ENCODE peak calls at places on chromosomes 13 and 19, in four cellular contexts. H is HepG2, C is H1, N is K562. R is an unnamed sample.

GRCh38 chr13:80276371-80277289 is 64.3 kb downstream of the SPRY2 start:
- DNase-seq in H (peak), C (no peak), N (no peak), R (no peak)

GRCh38 chr19:48681127-48681470 is 8.3 kb upstream of the NTN5 start:
- DNase-seq in H (no peak), C (no peak), N (no peak), R (no peak)

GRCh38 chr19:44696939-44697669 is 1.8 kb upstream of the CEACAM16 start:
- DNase-seq in H (no peak), C (no peak), N (no peak), R (no peak)

GRCh38 chr19:35307990-35308389 is 16.0 kb downstream of the MAG start:
- DNase-seq in H (no peak), C (no peak), N (no peak), R (no peak)

GRCh38 chr19:41298327-41298964 is 11.5 kb upstream of the CCDC97 start:
- DNase-seq in H (no peak), C (no peak), N (no peak), R (no peak)

GRCh38 chr13:47294691-47295090 is 397.8 kb upstream of the HTR2A start:
- DNase-seq in H (no peak), C (no peak), N (no peak), R (no peak)

GRCh38 chr19:1767464-1767933 is 14.2 kb downstream of the ONECUT3 start:
- DNase-seq in H (no peak), C (peak), N (peak), R (no peak)

GRCh38 chr19:52188822-52189744 is 769 bp upstream of the PPP2R1A start:
- DNase-seq in H (no peak), C (peak), N (peak), R (no peak)

GRCh38 chr19:38877781-38878574 is at the start of gene RINL:
- DNase-seq in H (no peak), C (no peak), N (peak), R (no peak)

GRCh38 chr13:44715287-44716224 is 139.4 kb upstream of the TSC22D1 start:
- DNase-seq in H (no peak), C (no peak), N (no peak), R (no peak)

GRCh38 chr19:51094696-51095279 is 12.1 kb upstream of the KLK14 start:
- DNase-seq in H (peak), C (peak), N (peak), R (no peak)

GRCh38 chr19:1251503-1252220 is 3.3 kb downstream of the MIDN start:
- DNase-seq in H (peak), C (no peak), N (no peak), R (no peak)

GRCh38 chr13:106063591-106064308 is 471.7 kb downstream of the EFNB2 start:
- DNase-seq in H (no peak), C (no peak), N (no peak), R (no peak)

GRCh38 chr19:10238172-10238783 is 7.1 kb upstream of the S1PR2 start:
- DNase-seq in H (peak), C (no peak), N (no peak), R (no peak)

GRCh38 chr13:41622545-41623429 is 165.4 kb downstream of the RGCC start:
- DNase-seq in H (no peak), C (no peak), N (no peak), R (no peak)

GRCh38 chr19:54315956-54316355 is 3.0 kb upstream of the LILRA5 start:
- DNase-seq in H (no peak), C (no peak), N (no peak), R (no peak)

GRCh38 chr19:1360818-1361461 is 22.8 kb upstream of the NDUFS7 start:
- DNase-seq in H (no peak), C (no peak), N (no peak), R (no peak)

GRCh38 chr19:23774156-23774971 is 15.7 kb upstream of the ZNF681 start:
- DNase-seq in H (no peak), C (no peak), N (no peak), R (no peak)

GRCh38 chr13:98959775-98960325 is 18.0 kb downstream of the DOCK9 start:
- DNase-seq in H (no peak), C (no peak), N (no peak), R (no peak)

GRCh38 chr19:660793-661426 is 2.1 kb downstream of the RNF126 start:
- DNase-seq in H (peak), C (no peak), N (no peak), R (no peak)

GRCh38 chr13:100363351-100363750 is 225.2 kb downstream of the GGACT start:
- DNase-seq in H (no peak), C (no peak), N (no peak), R (no peak)

GRCh38 chr19:47330466-47330869 is 1.5 kb upstream of the C5AR2 start:
- DNase-seq in H (no peak), C (no peak), N (no peak), R (no peak)

GRCh38 chr19:36267061-36267845 is 52.3 kb downstream of the ZNF146 start:
- DNase-seq in H (no peak), C (no peak), N (no peak), R (no peak)

GRCh38 chr19:19171821-19172532 is 1.9 kb upstream of the MEF2B start:
- DNase-seq in H (peak), C (no peak), N (peak), R (no peak)

GRCh38 chr19:48975947-48976847 is 11.1 kb downstream of the FTL start:
- DNase-seq in H (no peak), C (peak), N (peak), R (no peak)

GRCh38 chr13:104898484-104898883 is 1637.0 kb downstream of the EFNB2 start:
- DNase-seq in H (no peak), C (no peak), N (no peak), R (no peak)

GRCh38 chr19:10001899-10002298 is 8.4 kb downstream of the COL5A3 start:
- DNase-seq in H (peak), C (peak), N (peak), R (no peak)

GRCh38 chr13:94706854-94707399 is 5.4 kb downstream of the SOX21 start:
- DNase-seq in H (no peak), C (no peak), N (no peak), R (no peak)

GRCh38 chr19:13022859-13023636 is 27.8 kb downstream of the NFIX start:
- DNase-seq in H (peak), C (no peak), N (peak), R (no peak)

GRCh38 chr13:99658266-99658991 is 157.2 kb downstream of the TM9SF2 start:
- DNase-seq in H (no peak), C (peak), N (no peak), R (no peak)

GRCh38 chr19:35671818-35672217 is 5.5 kb downstream of the UPK1A start:
- DNase-seq in H (peak), C (no peak), N (peak), R (no peak)

GRCh38 chr19:5832527-5833216 is 6.8 kb downstream of the FUT6 start:
- DNase-seq in H (no peak), C (no peak), N (no peak), R (no peak)

GRCh38 chr19:46840157-46840942 is 10.3 kb downstream of the AP2S1 start:
- DNase-seq in H (peak), C (peak), N (peak), R (no peak)

GRCh38 chr13:22061371-22061805 is 390.5 kb downstream of the FGF9 start:
- DNase-seq in H (no peak), C (no peak), N (no peak), R (peak)

GRCh38 chr19:5503598-5503997 is 48.4 kb downstream of the ZNRF4 start:
- DNase-seq in H (no peak), C (no peak), N (no peak), R (no peak)

DNA sequence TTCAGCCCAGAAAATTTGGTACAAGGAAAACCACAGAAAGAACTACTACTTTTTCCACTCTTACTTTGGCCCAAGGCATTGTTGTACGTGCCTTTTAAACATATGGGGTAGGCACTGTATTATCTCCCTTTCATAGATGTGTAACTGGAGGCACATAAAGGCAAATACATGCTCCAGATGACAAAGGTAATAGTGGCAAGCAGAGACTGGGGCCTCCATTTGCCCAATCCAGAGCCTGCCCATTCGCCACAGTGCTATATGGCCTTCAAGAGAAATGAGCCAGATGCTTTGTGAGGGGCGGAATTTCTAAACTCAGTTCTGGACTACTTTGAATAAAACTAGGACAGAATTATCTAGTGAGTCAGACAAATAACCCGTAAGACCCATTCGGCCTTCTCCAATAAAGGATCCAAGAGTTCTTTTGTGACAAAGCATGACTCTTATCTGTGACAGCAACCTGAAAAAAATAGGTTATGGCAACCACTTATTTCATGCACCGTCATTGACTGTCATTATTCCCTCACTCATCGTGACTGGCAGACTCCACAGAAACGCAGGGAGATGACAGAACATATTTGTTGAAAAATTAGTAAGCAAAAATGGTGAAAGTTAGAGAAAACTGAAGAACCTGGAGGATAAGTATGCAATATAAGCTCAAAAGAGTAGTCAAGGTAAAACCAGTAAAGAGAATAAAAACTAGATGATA is 712.0 kb upstream of the GPC6 start:
- DNase-seq in H (no peak), C (no peak), N (no peak), R (no peak)
- TF ChIP-seq SRF in H (no peak), C (no peak), N (no peak), R (no peak)

GRCh38 chr19:43675269-43675879 is 5.4 kb upstream of the PLAUR start:
- DNase-seq in H (no peak), C (no peak), N (no peak), R (peak)
- TF ChIP-seq YY1 in H (no peak), C (no peak), N (no peak), R (no peak)

GRCh38 chr13:51235756-51236564 is 13.8 kb downstream of the FAM124A start:
- DNase-seq in H (no peak), C (no peak), N (no peak), R (no peak)
- TF ChIP-seq CHD2 in H (no peak), C (no peak), N (no peak), R (no peak)

GRCh38 chr13:31044658-31045620 is 112.5 kb downstream of the TEX26 start:
- DNase-seq in H (no peak), C (no peak), N (no peak), R (peak)

GRCh38 chr13:31048521-31048920 is 113.2 kb downstream of the HSPH1 start:
- DNase-seq in H (no peak), C (no peak), N (no peak), R (no peak)

GRCh38 chr13:31046711-31047279 is 114.3 kb downstream of the TEX26 start:
- DNase-seq in H (no peak), C (no peak), N (no peak), R (no peak)

GRCh38 chr13:31043891-31044657 is 111.6 kb downstream of the TEX26 start:
- DNase-seq in H (peak), C (peak), N (peak), R (peak)

DNA sequence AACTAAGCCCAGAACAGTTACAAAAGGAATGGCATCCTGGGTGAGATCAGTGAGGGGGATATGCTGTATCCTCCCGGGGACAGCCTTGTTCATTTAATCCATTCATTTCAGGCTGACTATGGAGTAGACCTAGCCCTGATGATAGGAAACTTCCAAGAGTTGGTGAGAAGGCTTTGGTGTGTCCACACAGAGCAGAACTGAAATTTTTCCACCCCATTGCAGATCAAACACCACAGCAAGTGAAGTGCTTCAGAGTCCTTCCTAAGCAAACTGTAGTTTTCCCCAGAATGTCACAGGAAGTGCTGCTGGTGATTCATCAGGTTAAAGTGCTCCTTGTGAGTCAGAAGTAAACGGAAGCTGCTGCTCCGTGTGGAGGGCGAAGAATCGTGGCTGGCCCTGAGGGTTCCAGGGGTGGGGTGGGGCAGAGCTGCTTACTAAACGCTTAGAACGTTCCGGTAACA is 113.2 kb downstream of the TEX26 start:
- DNase-seq in H (peak), C (no peak), N (peak), R (peak)
- TF ChIP-seq SRF in H (no peak), C (no peak), N (no peak), R (no peak)

GRCh38 chr19:34224996-34225658 is 29.2 kb upstream of the GARRE1 start:
- DNase-seq in H (no peak), C (no peak), N (no peak), R (no peak)

GRCh38 chr19:34218818-34219164 is 35.6 kb upstream of the GARRE1 start:
- DNase-seq in H (no peak), C (no peak), N (no peak), R (no peak)

GRCh38 chr19:34217952-34218817 is 36.2 kb upstream of the GARRE1 start:
- DNase-seq in H (no peak), C (no peak), N (peak), R (peak)

GRCh38 chr19:34222386-34222785 is 32.0 kb upstream of the GARRE1 start:
- DNase-seq in H (no peak), C (no peak), N (no peak), R (no peak)

DNA sequence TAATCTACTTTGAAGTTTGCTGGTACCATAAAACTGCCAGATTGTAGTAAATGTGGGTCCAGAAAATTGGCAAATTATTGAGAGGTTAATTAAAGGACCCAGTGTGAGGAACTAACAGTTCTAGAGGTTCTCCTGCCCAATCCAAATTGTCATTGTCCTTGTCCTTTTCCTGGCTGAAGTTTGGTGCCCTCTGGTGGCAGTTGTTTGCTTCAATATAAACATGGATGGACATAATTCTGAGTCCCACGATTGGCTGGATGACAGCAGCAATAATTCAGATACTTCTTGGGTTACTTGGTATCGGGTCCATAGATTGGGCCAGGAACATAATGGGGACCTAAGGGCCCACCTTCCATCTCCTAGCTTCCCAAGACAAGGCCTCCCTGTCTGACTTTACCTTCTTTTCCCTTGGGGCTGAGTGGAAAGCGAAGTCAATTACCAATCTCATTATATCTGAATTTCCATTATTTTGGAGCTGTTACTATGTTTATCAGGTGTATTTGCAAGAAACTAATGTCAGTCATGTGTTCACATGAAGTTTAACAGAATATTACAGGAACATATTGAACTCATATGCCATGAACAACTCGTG is 33.8 kb upstream of the GARRE1 start:
- DNase-seq in H (peak), C (peak), N (peak), R (no peak)
- TF ChIP-seq YY1 in H (no peak), C (no peak), N (no peak), R (peak)

GRCh38 chr13:24348797-24349515 is 39.6 kb downstream of the C1QTNF9 start:
- DNase-seq in H (no peak), C (no peak), N (no peak), R (no peak)
- TF ChIP-seq CHD2 in H (no peak), C (no peak), N (no peak), R (no peak)

GRCh38 chr13:28754698-28755545 is 36.2 kb upstream of the SLC46A3 start:
- DNase-seq in H (peak), C (peak), N (peak), R (no peak)
- TF ChIP-seq SRF in H (no peak), C (no peak), N (no peak), R (no peak)